ENCODE peak calls at places on chromosomes 6 and 20, in nine cellular contexts. One of them, this sample, is unnamed.

GRCh38 chr20:44204156-44204831 is 6.3 kb downstream of the OSER1 start:
- DNase-seq in stomach: no peak
- DNase-seq in omental fat pad: no peak
- DNase-seq in nephron progenitor cell: no peak
- DNase-seq in HCT116: peak
- DNase-seq in colonic mucosa: no peak
- DNase-seq in choroid plexus epithelial cell: peak
- DNase-seq in Calu3: peak
- DNase-seq in RWPE1: peak
- DNase-seq in this sample: no peak

GRCh38 chr20:60036346-60037119 is 78.3 kb downstream of the CDH26 start:
- DNase-seq in stomach: no peak
- DNase-seq in omental fat pad: no peak
- DNase-seq in nephron progenitor cell: no peak
- DNase-seq in HCT116: no peak
- DNase-seq in colonic mucosa: no peak
- DNase-seq in choroid plexus epithelial cell: no peak
- DNase-seq in Calu3: no peak
- DNase-seq in RWPE1: no peak
- DNase-seq in this sample: no peak

GRCh38 chr6:89566930-89567634 is 71.5 kb downstream of the LYRM2 start:
- DNase-seq in stomach: no peak
- DNase-seq in omental fat pad: no peak
- DNase-seq in nephron progenitor cell: peak
- DNase-seq in HCT116: no peak
- DNase-seq in colonic mucosa: no peak
- DNase-seq in choroid plexus epithelial cell: no peak
- DNase-seq in Calu3: no peak
- DNase-seq in RWPE1: no peak
- DNase-seq in this sample: no peak

GRCh38 chr20:33654680-33655161 is 7.4 kb upstream of the C20orf144 start:
- DNase-seq in stomach: no peak
- DNase-seq in omental fat pad: no peak
- DNase-seq in nephron progenitor cell: no peak
- DNase-seq in HCT116: no peak
- DNase-seq in colonic mucosa: no peak
- DNase-seq in choroid plexus epithelial cell: no peak
- DNase-seq in Calu3: no peak
- DNase-seq in RWPE1: no peak
- DNase-seq in this sample: no peak

GRCh38 chr20:59646487-59646886 is 42.1 kb downstream of the PHACTR3 start:
- DNase-seq in stomach: no peak
- DNase-seq in omental fat pad: no peak
- DNase-seq in nephron progenitor cell: no peak
- DNase-seq in HCT116: no peak
- DNase-seq in colonic mucosa: peak
- DNase-seq in choroid plexus epithelial cell: no peak
- DNase-seq in Calu3: no peak
- DNase-seq in RWPE1: no peak
- DNase-seq in this sample: no peak

GRCh38 chr20:17635846-17636245 is 46.2 kb downstream of the RRBP1 start:
- DNase-seq in stomach: no peak
- DNase-seq in omental fat pad: no peak
- DNase-seq in nephron progenitor cell: peak
- DNase-seq in HCT116: no peak
- DNase-seq in colonic mucosa: no peak
- DNase-seq in choroid plexus epithelial cell: peak
- DNase-seq in Calu3: no peak
- DNase-seq in RWPE1: no peak
- DNase-seq in this sample: no peak

GRCh38 chr20:63483834-63484233 is 11.4 kb upstream of the KCNQ2 start:
- DNase-seq in stomach: no peak
- DNase-seq in omental fat pad: no peak
- DNase-seq in nephron progenitor cell: no peak
- DNase-seq in HCT116: no peak
- DNase-seq in colonic mucosa: no peak
- DNase-seq in choroid plexus epithelial cell: no peak
- DNase-seq in Calu3: peak
- DNase-seq in RWPE1: no peak
- DNase-seq in this sample: no peak

GRCh38 chr6:111686249-111686997 is 80.7 kb upstream of the TRAF3IP2 start:
- DNase-seq in stomach: no peak
- DNase-seq in omental fat pad: no peak
- DNase-seq in nephron progenitor cell: peak
- DNase-seq in HCT116: no peak
- DNase-seq in colonic mucosa: no peak
- DNase-seq in choroid plexus epithelial cell: peak
- DNase-seq in Calu3: no peak
- DNase-seq in RWPE1: no peak
- DNase-seq in this sample: no peak

GRCh38 chr20:21237956-21238355 is 65.2 kb upstream of the XRN2 start:
- DNase-seq in stomach: no peak
- DNase-seq in omental fat pad: no peak
- DNase-seq in nephron progenitor cell: no peak
- DNase-seq in HCT116: no peak
- DNase-seq in colonic mucosa: no peak
- DNase-seq in choroid plexus epithelial cell: no peak
- DNase-seq in Calu3: no peak
- DNase-seq in RWPE1: no peak
- DNase-seq in this sample: no peak

GRCh38 chr20:21238400-21238799 is 64.7 kb upstream of the XRN2 start:
- DNase-seq in stomach: no peak
- DNase-seq in omental fat pad: no peak
- DNase-seq in nephron progenitor cell: no peak
- DNase-seq in HCT116: no peak
- DNase-seq in colonic mucosa: no peak
- DNase-seq in choroid plexus epithelial cell: no peak
- DNase-seq in Calu3: no peak
- DNase-seq in RWPE1: no peak
- DNase-seq in this sample: no peak

GRCh38 chr20:21241400-21241799 is 61.7 kb upstream of the XRN2 start:
- DNase-seq in stomach: no peak
- DNase-seq in omental fat pad: no peak
- DNase-seq in nephron progenitor cell: no peak
- DNase-seq in HCT116: no peak
- DNase-seq in colonic mucosa: no peak
- DNase-seq in choroid plexus epithelial cell: peak
- DNase-seq in Calu3: no peak
- DNase-seq in RWPE1: no peak
- DNase-seq in this sample: no peak

GRCh38 chr20:21238818-21239530 is 64.2 kb upstream of the XRN2 start:
- DNase-seq in stomach: no peak
- DNase-seq in omental fat pad: no peak
- DNase-seq in nephron progenitor cell: no peak
- DNase-seq in HCT116: no peak
- DNase-seq in colonic mucosa: no peak
- DNase-seq in choroid plexus epithelial cell: no peak
- DNase-seq in Calu3: no peak
- DNase-seq in RWPE1: no peak
- DNase-seq in this sample: no peak

DNA sequence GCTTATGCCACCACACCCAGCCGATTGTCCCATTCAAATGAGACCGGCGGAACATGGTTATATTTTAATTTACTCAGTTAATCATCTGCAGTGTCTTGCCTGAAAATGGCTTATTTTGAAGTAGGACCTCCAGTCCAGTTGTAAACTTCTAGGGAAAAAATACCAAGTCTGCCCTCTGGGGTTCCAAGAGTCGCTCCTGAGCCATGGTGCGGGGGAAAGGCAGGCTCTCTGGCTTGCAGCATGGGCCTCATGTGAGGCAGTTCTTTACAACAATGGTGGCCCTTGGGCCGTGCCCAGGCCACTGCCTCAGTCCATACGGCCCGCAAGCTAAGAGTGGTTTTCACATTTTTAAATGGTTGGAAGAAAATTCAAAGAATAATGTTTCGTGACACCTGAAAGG is 62.7 kb upstream of the XRN2 start:
- DNase-seq in stomach: no peak
- DNase-seq in omental fat pad: no peak
- DNase-seq in nephron progenitor cell: no peak
- DNase-seq in HCT116: no peak
- DNase-seq in colonic mucosa: no peak
- DNase-seq in choroid plexus epithelial cell: no peak
- DNase-seq in Calu3: no peak
- DNase-seq in RWPE1: no peak
- DNase-seq in this sample: no peak
- TF ChIP-seq CTCF in stomach: no peak
- TF ChIP-seq CTCF in omental fat pad: no peak
- TF ChIP-seq CTCF in nephron progenitor cell: peak
- TF ChIP-seq CTCF in HCT116: no peak
- TF ChIP-seq CTCF in colonic mucosa: no peak
- TF ChIP-seq CTCF in choroid plexus epithelial cell: peak
- TF ChIP-seq CTCF in Calu3: no peak
- TF ChIP-seq CTCF in RWPE1: no peak
- TF ChIP-seq CTCF in this sample: no peak

GRCh38 chr6:142699391-142699790 is 245.6 kb downstream of the HIVEP2 start:
- DNase-seq in stomach: no peak
- DNase-seq in omental fat pad: no peak
- DNase-seq in nephron progenitor cell: no peak
- DNase-seq in HCT116: no peak
- DNase-seq in colonic mucosa: no peak
- DNase-seq in choroid plexus epithelial cell: no peak
- DNase-seq in Calu3: no peak
- DNase-seq in RWPE1: no peak
- DNase-seq in this sample: no peak

GRCh38 chr6:142700032-142700431 is 244.9 kb downstream of the HIVEP2 start:
- DNase-seq in stomach: no peak
- DNase-seq in omental fat pad: no peak
- DNase-seq in nephron progenitor cell: no peak
- DNase-seq in HCT116: no peak
- DNase-seq in colonic mucosa: no peak
- DNase-seq in choroid plexus epithelial cell: no peak
- DNase-seq in Calu3: no peak
- DNase-seq in RWPE1: no peak
- DNase-seq in this sample: peak

GRCh38 chr6:142697912-142698311 is 247.1 kb downstream of the HIVEP2 start:
- DNase-seq in stomach: no peak
- DNase-seq in omental fat pad: no peak
- DNase-seq in nephron progenitor cell: no peak
- DNase-seq in HCT116: no peak
- DNase-seq in colonic mucosa: no peak
- DNase-seq in choroid plexus epithelial cell: peak
- DNase-seq in Calu3: no peak
- DNase-seq in RWPE1: no peak
- DNase-seq in this sample: no peak

GRCh38 chr6:142700676-142701185 is 244.2 kb downstream of the HIVEP2 start:
- DNase-seq in stomach: no peak
- DNase-seq in omental fat pad: no peak
- DNase-seq in nephron progenitor cell: no peak
- DNase-seq in HCT116: no peak
- DNase-seq in colonic mucosa: no peak
- DNase-seq in choroid plexus epithelial cell: no peak
- DNase-seq in Calu3: no peak
- DNase-seq in RWPE1: no peak
- DNase-seq in this sample: no peak

DNA sequence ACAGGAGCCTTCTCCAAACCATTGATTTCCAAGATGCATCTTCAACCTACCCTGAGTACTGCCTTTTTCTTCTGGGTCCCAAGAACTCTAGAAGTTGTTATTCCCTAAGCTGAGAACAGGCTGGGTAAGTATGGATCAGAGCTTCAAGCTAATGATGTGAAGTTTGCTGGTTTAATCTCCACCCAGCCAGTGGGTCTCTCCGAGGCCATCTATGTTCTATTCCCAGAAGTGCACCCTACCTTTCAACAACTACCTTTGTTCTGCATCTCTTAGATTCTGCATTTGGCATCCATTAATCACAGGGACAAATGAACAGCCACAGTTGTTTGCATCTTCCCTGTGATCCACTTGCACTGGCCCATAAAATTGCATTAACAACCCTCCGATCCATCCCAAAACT is 246.2 kb downstream of the HIVEP2 start:
- DNase-seq in stomach: no peak
- DNase-seq in omental fat pad: no peak
- DNase-seq in nephron progenitor cell: no peak
- DNase-seq in HCT116: peak
- DNase-seq in colonic mucosa: no peak
- DNase-seq in choroid plexus epithelial cell: peak
- DNase-seq in Calu3: no peak
- DNase-seq in RWPE1: no peak
- DNase-seq in this sample: no peak
- TF ChIP-seq CTCF in stomach: no peak
- TF ChIP-seq CTCF in omental fat pad: no peak
- TF ChIP-seq CTCF in nephron progenitor cell: no peak
- TF ChIP-seq CTCF in HCT116: peak
- TF ChIP-seq CTCF in colonic mucosa: no peak
- TF ChIP-seq CTCF in choroid plexus epithelial cell: peak
- TF ChIP-seq CTCF in Calu3: no peak
- TF ChIP-seq CTCF in RWPE1: no peak
- TF ChIP-seq CTCF in this sample: peak

DNA sequence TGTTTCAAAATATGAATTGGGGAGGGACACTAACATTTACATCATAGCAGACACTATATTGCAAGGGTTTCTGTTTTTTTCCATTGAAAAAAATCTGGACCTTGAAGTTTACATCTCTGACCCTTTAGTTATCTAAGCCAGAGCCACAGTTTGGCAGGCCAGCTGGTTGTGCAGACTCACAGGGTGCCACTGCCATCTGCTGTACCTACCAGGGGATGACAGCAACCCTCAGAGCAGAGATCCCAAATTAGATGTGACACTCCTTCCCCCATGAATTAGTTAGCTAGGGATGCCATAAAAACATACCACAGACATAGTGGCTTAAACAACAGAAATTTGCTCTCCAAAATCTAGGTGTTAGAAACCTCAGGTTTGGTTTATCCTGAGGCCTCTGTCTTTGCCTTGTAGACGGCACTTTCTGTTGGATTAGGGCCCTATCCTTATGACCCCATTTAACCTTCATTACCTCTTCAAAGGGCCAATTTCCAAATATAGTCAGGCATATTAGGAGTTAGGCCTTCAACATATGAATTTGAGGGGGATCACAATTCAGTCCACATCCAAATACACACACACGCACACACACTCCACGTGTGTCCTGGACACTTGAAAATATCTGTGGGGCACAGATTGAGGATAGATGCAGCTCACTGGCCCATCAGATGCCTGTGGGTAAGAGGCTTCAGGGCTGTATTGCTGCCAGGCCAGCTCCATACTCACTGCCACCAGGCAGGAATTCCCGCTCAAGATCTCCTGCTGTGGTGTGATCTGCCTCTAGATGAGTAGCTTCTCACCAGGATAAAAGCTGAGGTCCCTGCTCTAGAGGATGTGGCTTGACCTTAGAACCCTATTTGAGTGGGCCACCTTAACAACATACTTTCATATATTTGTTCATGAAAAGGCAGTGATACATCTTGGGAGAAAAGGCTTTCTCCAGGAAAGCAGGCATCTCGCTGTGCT is 166.1 kb upstream of the RNF217 start:
- DNase-seq in stomach: no peak
- DNase-seq in omental fat pad: no peak
- DNase-seq in nephron progenitor cell: peak
- DNase-seq in HCT116: no peak
- DNase-seq in colonic mucosa: no peak
- DNase-seq in choroid plexus epithelial cell: peak
- DNase-seq in Calu3: peak
- DNase-seq in RWPE1: peak
- DNase-seq in this sample: no peak
- TF ChIP-seq CTCF in stomach: no peak
- TF ChIP-seq CTCF in omental fat pad: no peak
- TF ChIP-seq CTCF in nephron progenitor cell: peak
- TF ChIP-seq CTCF in HCT116: peak
- TF ChIP-seq CTCF in colonic mucosa: no peak
- TF ChIP-seq CTCF in choroid plexus epithelial cell: peak
- TF ChIP-seq CTCF in Calu3: peak
- TF ChIP-seq CTCF in RWPE1: peak
- TF ChIP-seq CTCF in this sample: peak

GRCh38 chr6:116111552-116112528 is 11.2 kb downstream of the NT5DC1 start:
- DNase-seq in stomach: peak
- DNase-seq in omental fat pad: no peak
- DNase-seq in nephron progenitor cell: peak
- DNase-seq in HCT116: peak
- DNase-seq in colonic mucosa: peak
- DNase-seq in choroid plexus epithelial cell: peak
- DNase-seq in Calu3: peak
- DNase-seq in RWPE1: no peak
- DNase-seq in this sample: no peak
- TF ChIP-seq CTCF in stomach: no peak
- TF ChIP-seq CTCF in omental fat pad: no peak
- TF ChIP-seq CTCF in nephron progenitor cell: peak
- TF ChIP-seq CTCF in HCT116: peak
- TF ChIP-seq CTCF in colonic mucosa: peak
- TF ChIP-seq CTCF in choroid plexus epithelial cell: peak
- TF ChIP-seq CTCF in Calu3: peak
- TF ChIP-seq CTCF in RWPE1: peak
- TF ChIP-seq CTCF in this sample: peak

This sample was measured in GM13977.